ENCODE peak calls at places on chromosome 10, in six cellular contexts. I, E, C, Z, U and R are unnamed samples.

GRCh38 chr10:90125406-90125805 is 424.0 kb downstream of the KIF20B start:
- DNase-seq in I (no peak), C (no peak), Z (peak), U (no peak), E (no peak), R (no peak)

GRCh38 chr10:119470920-119471702 is 71.4 kb downstream of the RGS10 start:
- DNase-seq in Z (no peak), U (no peak), I (no peak), E (no peak), C (no peak), R (no peak)

GRCh38 chr10:14186245-14186644 is 144.5 kb downstream of the FRMD4A start:
- DNase-seq in C (no peak), E (peak), Z (no peak), I (no peak), U (no peak), R (peak)

GRCh38 chr10:1047937-1048336 is 982 bp downstream of the IDI1 start:
- DNase-seq in E (peak), C (no peak), I (peak), Z (peak), U (no peak), R (no peak)

GRCh38 chr10:94496010-94496409 is 49.6 kb upstream of the HELLS start:
- DNase-seq in E (no peak), I (no peak), Z (no peak), C (no peak), U (no peak), R (no peak)

GRCh38 chr10:33955676-33956075 is 621.2 kb upstream of the NRP1 start:
- DNase-seq in C (no peak), I (no peak), Z (no peak), U (no peak), E (no peak), R (no peak)

GRCh38 chr10:132497788-132498561 is 39.6 kb upstream of the INPP5A start:
- DNase-seq in U (no peak), Z (peak), E (no peak), I (no peak), C (no peak), R (no peak)

GRCh38 chr10:73871295-73871914 is 3.0 kb downstream of the CAMK2G start:
- DNase-seq in I (no peak), C (no peak), Z (peak), E (no peak), U (no peak), R (no peak)

GRCh38 chr10:24503627-24504320 is 219.9 kb downstream of the ARHGAP21 start:
- DNase-seq in U (peak), I (peak), Z (peak), C (peak), E (peak), R (no peak)

GRCh38 chr10:88923525-88923924 is 29.0 kb downstream of the ACTA2 start:
- DNase-seq in C (no peak), Z (peak), I (no peak), E (no peak), U (no peak), R (no peak)

GRCh38 chr10:62306663-62307062 is 38.0 kb upstream of the RTKN2 start:
- DNase-seq in C (no peak), E (peak), U (no peak), Z (no peak), I (no peak), R (no peak)

GRCh38 chr10:80454526-80455460 is 683 bp downstream of the TSPAN14 start:
- DNase-seq in E (no peak), I (no peak), U (no peak), C (no peak), Z (peak), R (no peak)

GRCh38 chr10:76202777-76203176 is 771.4 kb downstream of the LRMDA start:
- DNase-seq in E (no peak), C (peak), I (no peak), U (no peak), Z (peak), R (no peak)

GRCh38 chr10:15379043-15379442 is 8.0 kb upstream of the FAM171A1 start:
- DNase-seq in I (no peak), C (no peak), U (no peak), E (no peak), Z (no peak), R (no peak)

GRCh38 chr10:133324198-133324792 is 12.4 kb downstream of the CALY start:
- DNase-seq in C (no peak), U (no peak), I (peak), Z (peak), E (peak), R (peak)

GRCh38 chr10:43049081-43049551 is 27.8 kb upstream of the RET start:
- DNase-seq in C (no peak), I (no peak), Z (no peak), E (no peak), U (no peak), R (no peak)

GRCh38 chr10:128859738-128860386 is 607.2 kb upstream of the MGMT start:
- DNase-seq in E (peak), C (no peak), U (peak), Z (no peak), I (peak), R (no peak)

GRCh38 chr10:129411772-129412171 is 55.3 kb upstream of the MGMT start:
- DNase-seq in U (no peak), E (no peak), I (no peak), C (no peak), Z (no peak), R (no peak)

GRCh38 chr10:35421553-35422178 is 85.4 kb downstream of the CCNY start:
- DNase-seq in I (no peak), C (peak), E (no peak), U (peak), Z (peak), R (no peak)

GRCh38 chr10:72044417-72045041 is 43.8 kb downstream of the SPOCK2 start:
- DNase-seq in I (no peak), U (no peak), E (no peak), C (no peak), Z (peak), R (no peak)

GRCh38 chr10:8053446-8054242 is 844 bp upstream of the GATA3 start:
- DNase-seq in I (peak), U (peak), C (peak), E (peak), Z (peak), R (peak)

GRCh38 chr10:75186310-75186709 is 24.3 kb upstream of the VDAC2 start:
- DNase-seq in Z (no peak), E (no peak), U (no peak), I (no peak), C (no peak), R (no peak)

GRCh38 chr10:21687197-21687993 is 153.4 kb downstream of the MLLT10 start:
- DNase-seq in I (no peak), E (no peak), C (no peak), Z (peak), U (no peak), R (no peak)

GRCh38 chr10:25753776-25754175 is 180.3 kb upstream of the MYO3A start:
- DNase-seq in C (no peak), I (no peak), E (no peak), U (no peak), Z (no peak), R (no peak)

GRCh38 chr10:50552308-50552707 is 71.4 kb downstream of the SGMS1 start:
- DNase-seq in E (no peak), I (no peak), C (peak), U (no peak), Z (peak), R (no peak)

GRCh38 chr10:4704034-4704545 is 121.9 kb upstream of the AKR1E2 start:
- DNase-seq in U (peak), E (no peak), Z (peak), C (peak), I (no peak), R (no peak)

GRCh38 chr10:98587156-98587555 is 140.4 kb upstream of the HPS1 start:
- DNase-seq in C (no peak), U (no peak), Z (peak), E (no peak), I (no peak), R (no peak)